ENCODE peak calls at places on chromosome 16, in eight cellular contexts. S is dorsolateral prefrontal cortex, V is H1, R is HFF-Myc, Z is HCT116, H is GM23338, P is astrocyte of the cerebellum, F is WTC11. A is an unnamed sample.

GRCh38 chr16:3819175-3819527 is 61.4 kb downstream of the CREBBP start:
- DNase-seq in S (no peak), V (no peak), R (no peak), Z (no peak), H (no peak), P (no peak), F (no peak), A (no peak)

GRCh38 chr16:3458852-3459361 is 15.4 kb downstream of the NAA60 start:
- DNase-seq in S (no peak), V (no peak), R (no peak), Z (no peak), H (no peak), P (no peak), F (no peak), A (peak)

GRCh38 chr16:9090101-9090959 is 1.1 kb upstream of the HAPSTR1 start:
- DNase-seq in S (peak), V (peak), R (no peak), Z (no peak), H (peak), P (no peak), F (peak), A (peak)

GRCh38 chr16:87076950-87077749 is 240.0 kb downstream of the C16orf95 start:
- DNase-seq in S (no peak), V (peak), R (no peak), Z (peak), H (peak), P (no peak), F (peak), A (peak)

GRCh38 chr16:17444658-17445057 is 26.1 kb downstream of the XYLT1 start:
- DNase-seq in S (no peak), V (no peak), R (no peak), Z (no peak), H (no peak), P (no peak), F (no peak), A (no peak)

GRCh38 chr16:64920211-64920610 is 201.7 kb downstream of the CDH11 start:
- DNase-seq in S (no peak), V (no peak), R (no peak), Z (no peak), H (no peak), P (no peak), F (no peak), A (no peak)

GRCh38 chr16:55815320-55815719 is 17.6 kb downstream of the CES1 start:
- DNase-seq in S (no peak), V (no peak), R (no peak), Z (no peak), H (no peak), P (no peak), F (no peak), A (no peak)

GRCh38 chr16:67773569-67774456 is 32.5 kb downstream of the RANBP10 start:
- DNase-seq in S (no peak), V (no peak), R (no peak), Z (no peak), H (no peak), P (no peak), F (no peak), A (no peak)

GRCh38 chr16:88072571-88073001 is 121.4 kb downstream of the BANP start:
- DNase-seq in S (peak), V (no peak), R (no peak), Z (no peak), H (no peak), P (no peak), F (no peak), A (no peak)

GRCh38 chr16:59573528-59574271 is 839.6 kb upstream of the GOT2 start:
- DNase-seq in S (no peak), V (no peak), R (no peak), Z (no peak), H (no peak), P (peak), F (no peak), A (no peak)

GRCh38 chr16:86578499-86579267 is at the start of gene FOXL1:
- DNase-seq in S (no peak), V (peak), R (no peak), Z (no peak), H (peak), P (no peak), F (peak), A (no peak)

GRCh38 chr16:88345031-88345942 is 37.5 kb upstream of the ZNF469 start:
- DNase-seq in S (no peak), V (no peak), R (no peak), Z (no peak), H (no peak), P (no peak), F (no peak), A (no peak)

GRCh38 chr16:86462334-86463084 is 47.8 kb upstream of the FOXF1 start:
- DNase-seq in S (no peak), V (no peak), R (no peak), Z (no peak), H (no peak), P (no peak), F (no peak), A (no peak)

GRCh38 chr16:12519986-12520385 is 283.7 kb downstream of the CPPED1 start:
- DNase-seq in S (no peak), V (no peak), R (no peak), Z (no peak), H (no peak), P (no peak), F (no peak), A (no peak)

GRCh38 chr16:87575027-87575804 is 27.1 kb upstream of the JPH3 start:
- DNase-seq in S (no peak), V (peak), R (no peak), Z (no peak), H (peak), P (no peak), F (peak), A (no peak)

DNA sequence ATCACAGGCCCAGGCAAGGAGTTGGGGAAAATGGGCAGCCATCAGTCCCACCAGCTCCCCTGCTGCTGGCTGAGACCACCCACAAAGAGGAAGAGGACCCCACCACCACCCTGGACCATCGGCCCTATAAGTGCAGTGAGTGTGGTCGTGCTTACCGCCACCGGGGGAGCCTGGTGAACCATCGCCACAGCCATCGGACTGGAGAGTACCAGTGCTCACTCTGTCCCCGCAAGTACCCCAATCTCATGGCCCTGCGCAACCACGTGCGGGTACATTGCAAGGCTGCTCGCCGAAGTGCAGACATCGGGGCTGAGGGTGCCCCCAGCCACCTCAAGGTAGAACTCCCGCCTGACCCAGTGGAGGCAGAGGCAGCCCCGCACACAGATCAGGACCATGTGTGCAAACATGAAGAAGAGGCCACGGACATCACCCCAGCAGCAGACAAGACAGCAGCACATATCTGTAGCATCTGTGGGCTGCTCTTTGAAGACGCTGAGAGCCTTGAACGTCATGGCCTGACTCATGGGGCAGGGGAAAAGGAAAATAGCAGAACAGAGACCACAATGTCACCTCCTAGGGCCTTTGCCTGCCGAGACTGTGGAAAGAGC is 3.5 kb downstream of the ZNF646 start:
- DNase-seq in S (no peak), V (no peak), R (no peak), Z (no peak), H (peak), P (no peak), F (no peak), A (no peak)
- TF ChIP-seq CTCF in S (no peak), V (peak), R (no peak), Z (no peak), H (no peak), P (peak), F (no peak), A (no peak)

GRCh38 chr16:57734925-57735754 is 430 bp upstream of the KATNB1 start:
- DNase-seq in S (peak), V (peak), R (peak), Z (peak), H (peak), P (peak), F (peak), A (peak)
- TF ChIP-seq CTCF in S (no peak), V (no peak), R (no peak), Z (no peak), H (no peak), P (no peak), F (no peak), A (no peak)

GRCh38 chr16:10206215-10206614 is 24.0 kb upstream of the GRIN2A start:
- DNase-seq in S (no peak), V (no peak), R (no peak), Z (peak), H (no peak), P (no peak), F (no peak), A (no peak)

GRCh38 chr16:10200823-10201571 is 18.8 kb upstream of the GRIN2A start:
- DNase-seq in S (no peak), V (no peak), R (no peak), Z (no peak), H (no peak), P (no peak), F (no peak), A (no peak)

GRCh38 chr16:10206865-10207264 is 24.6 kb upstream of the GRIN2A start:
- DNase-seq in S (no peak), V (no peak), R (no peak), Z (no peak), H (no peak), P (no peak), F (no peak), A (no peak)

GRCh38 chr16:10205688-10206087 is 23.5 kb upstream of the GRIN2A start:
- DNase-seq in S (no peak), V (no peak), R (no peak), Z (no peak), H (no peak), P (no peak), F (no peak), A (no peak)

DNA sequence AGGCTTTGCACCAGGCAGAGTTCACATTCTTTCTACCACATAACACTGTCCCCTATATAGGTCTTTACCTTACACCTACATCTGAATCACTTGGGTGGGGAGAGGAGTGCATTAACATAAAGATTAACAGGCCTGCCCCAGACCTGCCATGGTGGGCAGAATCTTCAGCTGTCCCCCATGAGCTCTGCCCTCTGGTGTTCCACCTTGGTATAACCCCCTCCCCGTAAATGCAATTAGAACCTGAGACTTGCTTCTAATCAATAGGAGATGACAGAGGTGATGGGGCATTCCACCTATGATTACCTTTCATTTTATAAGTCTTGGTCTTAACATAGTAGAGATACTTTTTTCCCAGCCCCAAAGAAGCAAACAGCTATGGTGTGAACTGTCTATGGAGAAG is 20.4 kb upstream of the GRIN2A start:
- DNase-seq in S (no peak), V (no peak), R (no peak), Z (no peak), H (peak), P (no peak), F (peak), A (no peak)
- TF ChIP-seq CTCF in S (no peak), V (peak), R (no peak), Z (peak), H (peak), P (no peak), F (no peak), A (no peak)

DNA sequence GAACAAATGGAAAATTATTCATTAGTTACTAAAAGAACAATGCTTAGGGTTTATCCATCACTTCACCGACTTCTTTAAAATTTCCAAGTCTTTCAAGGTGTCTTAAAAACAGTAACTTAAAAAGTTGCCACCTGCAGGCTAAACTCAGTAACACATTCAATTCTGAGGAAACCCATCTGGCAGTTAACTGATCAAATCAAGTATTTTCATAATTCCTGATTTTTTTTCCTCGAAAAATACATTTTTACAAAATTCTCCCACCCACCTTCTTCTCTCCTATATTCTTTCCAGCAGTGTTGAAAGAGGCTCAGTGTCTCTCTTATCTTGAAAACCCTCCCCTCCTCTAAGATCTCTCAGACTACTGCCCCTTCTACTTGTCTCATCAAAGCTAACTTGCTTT is 29.9 kb downstream of the PARN start:
- DNase-seq in S (no peak), V (no peak), R (no peak), Z (peak), H (peak), P (peak), F (no peak), A (no peak)
- TF ChIP-seq CTCF in S (peak), V (peak), R (peak), Z (peak), H (peak), P (peak), F (peak), A (peak)

GRCh38 chr16:1538804-1539520 is 5.5 kb downstream of the TMEM204 start:
- DNase-seq in S (no peak), V (peak), R (no peak), Z (no peak), H (peak), P (no peak), F (peak), A (peak)
- TF ChIP-seq CTCF in S (no peak), V (peak), R (peak), Z (peak), H (peak), P (no peak), F (peak), A (peak)

GRCh38 chr16:84191466-84191865 is 509 bp downstream of the ADAD2 start:
- DNase-seq in S (no peak), V (no peak), R (no peak), Z (no peak), H (no peak), P (no peak), F (no peak), A (no peak)
- TF ChIP-seq CTCF in S (no peak), V (no peak), R (no peak), Z (no peak), H (no peak), P (no peak), F (no peak), A (no peak)

DNA sequence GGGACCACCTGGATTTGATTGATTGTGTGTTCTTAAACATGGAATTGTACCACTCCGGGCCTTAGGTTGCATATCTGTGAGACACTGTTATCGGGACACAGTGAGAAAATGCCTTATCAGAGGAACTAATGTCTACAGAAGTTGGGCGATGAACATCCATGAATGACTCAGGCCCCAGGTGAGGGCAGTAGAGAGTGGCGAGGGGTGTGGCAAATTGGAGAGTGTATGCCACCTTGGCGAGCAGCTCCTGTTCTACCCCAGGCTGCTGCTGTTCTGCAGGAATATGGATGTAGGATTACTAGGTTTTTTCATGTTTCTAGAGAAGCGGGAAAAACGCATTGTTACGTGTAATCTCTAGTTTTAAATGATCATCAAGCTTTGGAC is 38.8 kb downstream of the CLEC16A start:
- DNase-seq in S (no peak), V (no peak), R (no peak), Z (no peak), H (no peak), P (no peak), F (no peak), A (peak)
- TF ChIP-seq CTCF in S (no peak), V (peak), R (no peak), Z (peak), H (peak), P (no peak), F (no peak), A (no peak)

DNA sequence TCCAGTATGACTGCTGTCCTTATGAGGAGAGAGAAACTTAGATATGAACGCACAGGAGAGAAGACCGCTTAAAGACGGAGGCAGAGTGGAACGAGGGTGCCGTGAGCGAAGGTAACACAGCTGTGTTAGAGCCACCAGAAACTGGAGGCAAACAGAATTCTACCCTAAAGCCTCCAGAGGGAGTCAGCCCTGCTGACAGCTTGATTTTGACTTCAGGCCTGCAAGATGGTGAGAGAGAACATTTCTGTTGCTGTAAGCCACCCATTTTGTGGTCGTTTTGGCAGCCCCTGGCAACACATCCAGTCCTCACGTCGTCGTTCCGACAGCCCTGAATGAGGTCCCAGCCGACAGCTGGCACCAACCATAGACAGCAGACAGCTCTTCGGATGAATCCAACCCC is 2.8 kb upstream of the SPATA2L start:
- DNase-seq in S (no peak), V (no peak), R (no peak), Z (no peak), H (no peak), P (no peak), F (no peak), A (no peak)
- TF ChIP-seq CTCF in S (no peak), V (peak), R (no peak), Z (no peak), H (no peak), P (no peak), F (no peak), A (no peak)

GRCh38 chr16:1823821-1824220 is 2.8 kb downstream of the HAGH start:
- DNase-seq in S (peak), V (peak), R (no peak), Z (no peak), H (peak), P (no peak), F (peak), A (peak)
- TF ChIP-seq CTCF in S (no peak), V (peak), R (peak), Z (peak), H (peak), P (no peak), F (no peak), A (no peak)

DNA sequence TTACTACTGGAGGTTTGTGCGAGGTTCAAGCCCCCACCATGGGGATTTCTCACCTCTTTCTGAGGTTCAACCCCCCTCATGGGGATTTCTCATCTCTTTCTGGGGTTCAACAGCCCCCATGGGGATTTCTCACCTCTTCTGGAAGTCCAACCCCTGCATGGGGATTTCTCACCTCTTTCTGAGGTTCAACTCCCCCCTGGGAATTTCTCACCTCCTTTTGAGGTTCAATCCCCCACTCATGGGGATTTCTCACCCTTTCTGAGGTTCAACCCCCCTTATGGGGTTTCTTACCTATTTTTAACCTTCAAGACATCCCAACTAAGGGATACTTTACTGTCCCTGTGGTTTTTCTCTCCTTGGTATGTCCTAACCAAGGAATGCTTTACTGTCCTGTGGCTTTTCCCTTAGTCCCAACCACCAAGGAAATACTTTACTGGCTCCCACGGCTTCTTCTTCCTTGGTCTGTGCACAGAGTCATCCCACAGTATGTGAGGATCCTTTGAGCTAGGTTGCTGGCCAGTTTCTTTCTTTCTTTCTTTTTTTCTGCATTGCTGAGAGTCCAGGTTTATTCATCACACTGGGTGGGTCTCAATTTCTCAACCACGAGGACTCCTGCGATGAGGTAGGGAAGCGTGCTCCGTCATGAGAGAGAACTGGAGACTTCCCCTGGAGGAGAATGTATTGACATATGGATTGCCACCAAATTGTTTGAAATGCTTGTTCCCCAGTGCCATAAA is 2140.2 kb downstream of the TP53TG3F start:
- DNase-seq in S (no peak), V (no peak), R (no peak), Z (no peak), H (no peak), P (no peak), F (no peak), A (no peak)
- TF ChIP-seq CTCF in S (no peak), V (no peak), R (no peak), Z (no peak), H (no peak), P (no peak), F (no peak), A (no peak)